ENCODE peak calls at places on chromosomes 12 and 14, in six cellular contexts. U is ELR, W is ACHN, I is GM12891, E is fibroblast of the aortic adventitia, V is BE2C. X is an unnamed sample.

GRCh38 chr12:27199638-27200300 is 44.3 kb upstream of the STK38L start:
- DNase-seq in I (no peak), W (no peak), E (peak), U (no peak), V (no peak), X (no peak)

GRCh38 chr14:85195872-85196477 is 334.0 kb upstream of the FLRT2 start:
- DNase-seq in E (peak), I (no peak), V (no peak), W (peak), U (peak), X (no peak)

GRCh38 chr14:59189281-59189821 is 884 bp downstream of the DAAM1 start:
- DNase-seq in V (no peak), W (peak), E (peak), I (no peak), U (peak), X (no peak)

GRCh38 chr12:91483471-91483985 is 300.9 kb upstream of the DCN start:
- DNase-seq in V (no peak), E (no peak), W (no peak), I (no peak), U (no peak), X (no peak)

GRCh38 chr12:3351731-3352130 is 139.3 kb upstream of the PRMT8 start:
- DNase-seq in E (no peak), V (no peak), I (no peak), W (no peak), U (no peak), X (no peak)

GRCh38 chr12:100445081-100445481 is 28.6 kb upstream of the NR1H4 start:
- DNase-seq in U (no peak), V (no peak), I (no peak), W (no peak), E (no peak), X (no peak)

GRCh38 chr12:4006743-4007142 is 133.5 kb upstream of the PARP11 start:
- DNase-seq in W (no peak), I (no peak), U (no peak), V (no peak), E (no peak), X (no peak)

GRCh38 chr12:1978078-1978477 is 26.2 kb downstream of the DCP1B start:
- DNase-seq in E (peak), W (no peak), U (no peak), I (no peak), V (no peak), X (no peak)

GRCh38 chr14:20609215-20610001 is 18.2 kb upstream of the RNASE12 start:
- DNase-seq in E (peak), V (peak), I (no peak), U (peak), W (peak), X (peak)

GRCh38 chr12:53071591-53072551 is 7.3 kb downstream of the SPRYD3 start:
- DNase-seq in V (no peak), W (no peak), U (no peak), I (no peak), E (peak), X (no peak)

GRCh38 chr14:85529803-85530574 is at the start of gene FLRT2:
- DNase-seq in E (peak), U (peak), W (no peak), V (no peak), I (no peak), X (no peak)

GRCh38 chr14:99066378-99066777 is 205.6 kb downstream of the BCL11B start:
- DNase-seq in I (no peak), U (no peak), E (no peak), V (no peak), W (no peak), X (no peak)

GRCh38 chr12:47356129-47356622 is 276.4 kb upstream of the AMIGO2 start:
- DNase-seq in W (no peak), I (peak), V (no peak), E (peak), U (no peak), X (no peak)

GRCh38 chr12:71636704-71637115 is 26.9 kb downstream of the ZFC3H1 start:
- DNase-seq in E (peak), W (peak), V (peak), U (peak), I (peak), X (no peak)

GRCh38 chr12:105459760-105460325 is 129.4 kb downstream of the C12orf75 start:
- DNase-seq in I (no peak), E (peak), W (no peak), U (no peak), V (no peak), X (no peak)

GRCh38 chr12:92234533-92234932 is 88.9 kb upstream of the BTG1 start:
- DNase-seq in U (no peak), V (no peak), W (no peak), I (no peak), E (no peak), X (no peak)

GRCh38 chr14:37988472-37988871 is 219.2 kb upstream of the SSTR1 start:
- DNase-seq in E (no peak), V (no peak), W (peak), I (no peak), U (peak), X (no peak)

GRCh38 chr12:89288959-89289358 is 63.3 kb downstream of the DUSP6 start:
- DNase-seq in E (no peak), I (no peak), W (no peak), V (no peak), U (no peak), X (no peak)

GRCh38 chr12:45299132-45299692 is 83.3 kb downstream of the ANO6 start:
- DNase-seq in W (no peak), E (peak), U (peak), I (no peak), V (no peak), X (no peak)

GRCh38 chr12:122917508-122918227 is 21.7 kb upstream of the VPS37B start:
- DNase-seq in I (no peak), W (no peak), U (peak), E (peak), V (peak), X (no peak)

GRCh38 chr14:66036598-66036997 is 449.6 kb upstream of the CCDC196 start:
- DNase-seq in E (peak), U (no peak), V (no peak), W (no peak), I (no peak), X (no peak)

GRCh38 chr14:61638595-61639391 is 56.5 kb upstream of the HIF1A start:
- DNase-seq in I (no peak), V (no peak), W (no peak), E (no peak), U (no peak), X (no peak)